ENCODE peak calls at places on chromosomes 2 and 18, in nine cellular contexts. Q is IMR-90, P is WTC11, F is HuH-7.5, I is C1 segment of cervical spinal cord, Y is left ventricle myocardium inferior, O is skeletal muscle cell, K is KG1, E is GM06990. Z is an unnamed sample.

GRCh38 chr18:69216390-69216789 is 184.3 kb upstream of the DOK6 start:
- DNase-seq in Q (no peak), P (no peak), F (no peak), I (no peak), Y (no peak), O (no peak), K (no peak), E (no peak), Z (no peak)

GRCh38 chr2:36568533-36569246 is 29.3 kb downstream of the FEZ2 start:
- DNase-seq in Q (peak), P (no peak), F (no peak), I (no peak), Y (no peak), O (no peak), K (no peak), E (no peak), Z (no peak)

GRCh38 chr2:69272803-69273471 is 114.1 kb downstream of the GFPT1 start:
- DNase-seq in Q (peak), P (no peak), F (no peak), I (no peak), Y (no peak), O (no peak), K (no peak), E (no peak), Z (no peak)

GRCh38 chr2:205699554-205700289 is 17.4 kb downstream of the NRP2 start:
- DNase-seq in Q (no peak), P (no peak), F (no peak), I (no peak), Y (no peak), O (no peak), K (no peak), E (no peak), Z (no peak)

GRCh38 chr2:202104286-202104870 is 31.3 kb downstream of the KIAA2012 start:
- DNase-seq in Q (peak), P (peak), F (peak), I (no peak), Y (no peak), O (no peak), K (peak), E (peak), Z (no peak)

GRCh38 chr2:50613161-50613560 is 418.8 kb downstream of the NRXN1 start:
- DNase-seq in Q (peak), P (no peak), F (no peak), I (no peak), Y (no peak), O (peak), K (no peak), E (no peak), Z (no peak)

GRCh38 chr2:21256006-21256405 is 132.2 kb downstream of the TDRD15 start:
- DNase-seq in Q (no peak), P (no peak), F (no peak), I (peak), Y (no peak), O (peak), K (peak), E (peak), Z (peak)

GRCh38 chr2:219304223-219304622 is 5.0 kb downstream of the PTPRN start:
- DNase-seq in Q (no peak), P (no peak), F (no peak), I (no peak), Y (no peak), O (no peak), K (no peak), E (no peak), Z (no peak)

GRCh38 chr2:212900715-212901114 is 250.7 kb downstream of the IKZF2 start:
- DNase-seq in Q (no peak), P (no peak), F (no peak), I (no peak), Y (no peak), O (no peak), K (no peak), E (no peak), Z (no peak)

GRCh38 chr18:78686976-78687685 is 292.5 kb upstream of the SALL3 start:
- DNase-seq in Q (no peak), P (no peak), F (no peak), I (no peak), Y (no peak), O (no peak), K (no peak), E (no peak), Z (no peak)

GRCh38 chr2:665340-666073 is 11.7 kb downstream of the TMEM18 start:
- DNase-seq in Q (no peak), P (no peak), F (no peak), I (no peak), Y (no peak), O (no peak), K (no peak), E (no peak), Z (no peak)

GRCh38 chr2:222548997-222549396 is 106.9 kb downstream of the FARSB start:
- DNase-seq in Q (no peak), P (peak), F (no peak), I (peak), Y (no peak), O (no peak), K (no peak), E (no peak), Z (no peak)

GRCh38 chr2:128366746-128367511 is 48.3 kb upstream of the HS6ST1 start:
- DNase-seq in Q (no peak), P (peak), F (no peak), I (no peak), Y (no peak), O (no peak), K (no peak), E (no peak), Z (no peak)

GRCh38 chr2:231512222-231512621 is 18.0 kb downstream of the NMUR1 start:
- DNase-seq in Q (no peak), P (no peak), F (no peak), I (no peak), Y (no peak), O (no peak), K (no peak), E (no peak), Z (no peak)

GRCh38 chr18:26549103-26549485 is 741 bp upstream of the KCTD1 start:
- DNase-seq in Q (peak), P (no peak), F (peak), I (peak), Y (peak), O (no peak), K (no peak), E (peak), Z (peak)

GRCh38 chr18:63216911-63217311 is 102.7 kb downstream of the BCL2 start:
- DNase-seq in Q (no peak), P (no peak), F (no peak), I (no peak), Y (no peak), O (no peak), K (no peak), E (no peak), Z (no peak)

GRCh38 chr2:208112969-208113368 is 11.4 kb downstream of the CRYGD start:
- DNase-seq in Q (no peak), P (peak), F (no peak), I (no peak), Y (no peak), O (no peak), K (no peak), E (no peak), Z (no peak)

GRCh38 chr18:9619545-9619944 is 5.2 kb upstream of the PPP4R1 start:
- DNase-seq in Q (peak), P (no peak), F (no peak), I (no peak), Y (no peak), O (no peak), K (no peak), E (no peak), Z (no peak)

GRCh38 chr2:6082619-6083018 is 390.4 kb downstream of the SOX11 start:
- DNase-seq in Q (no peak), P (no peak), F (no peak), I (no peak), Y (no peak), O (no peak), K (no peak), E (no peak), Z (no peak)

GRCh38 chr2:45891719-45892118 is 240.2 kb downstream of the PRKCE start:
- DNase-seq in Q (no peak), P (no peak), F (no peak), I (no peak), Y (no peak), O (no peak), K (no peak), E (no peak), Z (no peak)

GRCh38 chr2:127810156-127810636 is 775 bp downstream of the WDR33 start:
- DNase-seq in Q (peak), P (peak), F (no peak), I (no peak), Y (no peak), O (no peak), K (no peak), E (peak), Z (no peak)

GRCh38 chr2:24702800-24703199 is 90.4 kb downstream of the PTRHD1 start:
- DNase-seq in Q (peak), P (no peak), F (no peak), I (no peak), Y (no peak), O (peak), K (no peak), E (no peak), Z (no peak)

GRCh38 chr2:45586600-45586999 is 24.5 kb downstream of the SRBD1 start:
- DNase-seq in Q (no peak), P (no peak), F (no peak), I (no peak), Y (no peak), O (no peak), K (no peak), E (no peak), Z (no peak)

GRCh38 chr18:64398320-64398719 is 249.4 kb upstream of the LINC00305 start:
- DNase-seq in Q (no peak), P (no peak), F (no peak), I (no peak), Y (no peak), O (no peak), K (no peak), E (no peak), Z (no peak)

GRCh38 chr18:71707985-71708500 is 836.1 kb downstream of the CBLN2 start:
- DNase-seq in Q (no peak), P (no peak), F (no peak), I (no peak), Y (no peak), O (no peak), K (no peak), E (no peak), Z (no peak)

GRCh38 chr2:194327196-194327888 is 1329.7 kb upstream of the SLC39A10 start:
- DNase-seq in Q (no peak), P (no peak), F (no peak), I (no peak), Y (no peak), O (no peak), K (no peak), E (no peak), Z (no peak)

GRCh38 chr2:71462056-71462605 is 8.8 kb downstream of the DYSF start:
- DNase-seq in Q (no peak), P (no peak), F (no peak), I (no peak), Y (no peak), O (no peak), K (no peak), E (no peak), Z (peak)

GRCh38 chr18:77124452-77124922 is 8.1 kb downstream of the MBP start:
- DNase-seq in Q (no peak), P (no peak), F (no peak), I (no peak), Y (no peak), O (no peak), K (no peak), E (peak), Z (no peak)

GRCh38 chr18:5890606-5891360 is 4.5 kb downstream of the TMEM200C start:
- DNase-seq in Q (no peak), P (peak), F (peak), I (peak), Y (peak), O (no peak), K (no peak), E (peak), Z (no peak)

GRCh38 chr2:196431957-196432356 is 207.6 kb upstream of the CCDC150 start:
- DNase-seq in Q (peak), P (peak), F (no peak), I (no peak), Y (no peak), O (no peak), K (no peak), E (no peak), Z (no peak)

GRCh38 chr2:242031481-242032019 is 162.0 kb downstream of the RTP5 start:
- DNase-seq in Q (peak), P (no peak), F (no peak), I (no peak), Y (no peak), O (peak), K (no peak), E (no peak), Z (no peak)

GRCh38 chr2:191857406-191857805 is 10.5 kb upstream of the CAVIN2 start:
- DNase-seq in Q (peak), P (no peak), F (no peak), I (no peak), Y (no peak), O (no peak), K (no peak), E (no peak), Z (no peak)

GRCh38 chr2:239245872-239246701 is 154.7 kb downstream of the HDAC4 start:
- DNase-seq in Q (no peak), P (peak), F (no peak), I (no peak), Y (no peak), O (no peak), K (no peak), E (no peak), Z (no peak)